ENCODE peak calls at places on chromosomes 11 and 22, in four cellular contexts. One of them, this sample, is unnamed. For H3K9me3, the result is how much of the 10 kb centered on the place peaks cover.

GRCh38 chr11:77619576-77620198 is 17.9 kb downstream of the CLNS1A start:
- DNase-seq in psoas muscle: no peak
- DNase-seq in CD8-positive, alpha-beta memory T cell: peak
- DNase-seq in fibroblast of lung: peak
- DNase-seq in this sample: peak

GRCh38 chr22:46209262-46209661 is 40.8 kb downstream of the CDPF1 start:
- DNase-seq in psoas muscle: no peak
- DNase-seq in fibroblast of lung: peak
- DNase-seq in CD8-positive, alpha-beta memory T cell: no peak
- DNase-seq in this sample: peak

GRCh38 chr11:18105086-18105801 is 638 bp downstream of the SAAL1 start:
- DNase-seq in fibroblast of lung: no peak
- DNase-seq in CD8-positive, alpha-beta memory T cell: no peak
- DNase-seq in psoas muscle: no peak
- DNase-seq in this sample: no peak

GRCh38 chr11:32817843-32818183 is 11.9 kb upstream of the PRRG4 start:
- DNase-seq in psoas muscle: no peak
- DNase-seq in CD8-positive, alpha-beta memory T cell: no peak
- DNase-seq in fibroblast of lung: no peak
- DNase-seq in this sample: no peak

GRCh38 chr22:30297276-30298004 is 8.1 kb upstream of the CASTOR1 start:
- DNase-seq in psoas muscle: no peak
- DNase-seq in fibroblast of lung: no peak
- DNase-seq in CD8-positive, alpha-beta memory T cell: no peak
- DNase-seq in this sample: no peak

GRCh38 chr11:118530683-118531596 is at the start of gene TMEM25:
- DNase-seq in fibroblast of lung: peak
- DNase-seq in psoas muscle: peak
- DNase-seq in CD8-positive, alpha-beta memory T cell: peak
- DNase-seq in this sample: peak

GRCh38 chr22:46364341-46365165 is 29.0 kb downstream of the TRMU start:
- DNase-seq in CD8-positive, alpha-beta memory T cell: no peak
- DNase-seq in psoas muscle: peak
- DNase-seq in fibroblast of lung: no peak
- DNase-seq in this sample: no peak

GRCh38 chr22:50701428-50702154 is 29.0 kb downstream of the SHANK3 start:
- DNase-seq in CD8-positive, alpha-beta memory T cell: no peak
- DNase-seq in fibroblast of lung: no peak
- DNase-seq in psoas muscle: peak
- DNase-seq in this sample: no peak

GRCh38 chr11:75513250-75513649 is 12.5 kb downstream of the GDPD5 start:
- DNase-seq in fibroblast of lung: peak
- DNase-seq in CD8-positive, alpha-beta memory T cell: no peak
- DNase-seq in psoas muscle: no peak
- DNase-seq in this sample: no peak

GRCh38 chr22:22770280-22770871 is 117.2 kb upstream of the IGLL5 start:
- DNase-seq in psoas muscle: no peak
- DNase-seq in fibroblast of lung: peak
- DNase-seq in CD8-positive, alpha-beta memory T cell: peak
- DNase-seq in this sample: peak

GRCh38 chr11:27395556-27396258 is 32.7 kb upstream of the CCDC34 start:
- DNase-seq in psoas muscle: no peak
- DNase-seq in CD8-positive, alpha-beta memory T cell: no peak
- DNase-seq in fibroblast of lung: peak
- DNase-seq in this sample: peak

GRCh38 chr11:116580828-116581227 is 192.0 kb downstream of the BUD13 start:
- DNase-seq in CD8-positive, alpha-beta memory T cell: no peak
- DNase-seq in psoas muscle: no peak
- DNase-seq in fibroblast of lung: no peak
- DNase-seq in this sample: peak

GRCh38 chr22:44448271-44448780 is 49.7 kb downstream of the RTL6 start:
- DNase-seq in psoas muscle: peak
- DNase-seq in fibroblast of lung: peak
- DNase-seq in CD8-positive, alpha-beta memory T cell: no peak
- DNase-seq in this sample: peak

GRCh38 chr22:37623075-37624016 is 14.7 kb downstream of the GGA1 start:
- DNase-seq in fibroblast of lung: peak
- DNase-seq in psoas muscle: peak
- DNase-seq in CD8-positive, alpha-beta memory T cell: peak
- DNase-seq in this sample: peak

GRCh38 chr11:199782-200181 is 6.9 kb downstream of the SCGB1C1 start:
- DNase-seq in fibroblast of lung: no peak
- DNase-seq in psoas muscle: no peak
- DNase-seq in CD8-positive, alpha-beta memory T cell: no peak
- DNase-seq in this sample: no peak

GRCh38 chr11:115974703-115975102 is 470.5 kb upstream of the CADM1 start:
- DNase-seq in fibroblast of lung: no peak
- DNase-seq in CD8-positive, alpha-beta memory T cell: no peak
- DNase-seq in psoas muscle: no peak
- DNase-seq in this sample: no peak

GRCh38 chr11:1589996-1590395 is 4.9 kb upstream of the KRTAP5-1 start:
- DNase-seq in psoas muscle: no peak
- DNase-seq in fibroblast of lung: no peak
- DNase-seq in CD8-positive, alpha-beta memory T cell: no peak
- DNase-seq in this sample: no peak

GRCh38 chr22:49566141-49566541 is 261.5 kb downstream of the BRD1 start:
- DNase-seq in fibroblast of lung: no peak
- DNase-seq in psoas muscle: no peak
- DNase-seq in CD8-positive, alpha-beta memory T cell: no peak
- DNase-seq in this sample: no peak
- H3K9me3 ChIP-seq in fibroblast of lung: under half
- H3K9me3 ChIP-seq in psoas muscle: under half
- H3K9me3 ChIP-seq in CD8-positive, alpha-beta memory T cell: under half
- H3K9me3 ChIP-seq in this sample: under half

GRCh38 chr11:79078999-79079398 is 361.8 kb downstream of the TENM4 start:
- DNase-seq in CD8-positive, alpha-beta memory T cell: no peak
- DNase-seq in fibroblast of lung: no peak
- DNase-seq in psoas muscle: no peak
- DNase-seq in this sample: no peak
- H3K27ac ChIP-seq in CD8-positive, alpha-beta memory T cell: no peak
- H3K27ac ChIP-seq in fibroblast of lung: no peak
- H3K27ac ChIP-seq in psoas muscle: no peak
- H3K27ac ChIP-seq in this sample: no peak

GRCh38 chr22:47848384-47848920 is 1086.0 kb downstream of the TBC1D22A start:
- DNase-seq in fibroblast of lung: no peak
- DNase-seq in psoas muscle: no peak
- DNase-seq in CD8-positive, alpha-beta memory T cell: no peak
- DNase-seq in this sample: no peak

GRCh38 chr22:47842119-47842518 is 1079.7 kb downstream of the TBC1D22A start:
- DNase-seq in CD8-positive, alpha-beta memory T cell: no peak
- DNase-seq in fibroblast of lung: no peak
- DNase-seq in psoas muscle: no peak
- DNase-seq in this sample: no peak

GRCh38 chr22:47847281-47847890 is 1084.9 kb downstream of the TBC1D22A start:
- DNase-seq in psoas muscle: no peak
- DNase-seq in CD8-positive, alpha-beta memory T cell: no peak
- DNase-seq in fibroblast of lung: no peak
- DNase-seq in this sample: no peak

GRCh38 chr22:47850644-47851151 is 1088.2 kb downstream of the TBC1D22A start:
- DNase-seq in CD8-positive, alpha-beta memory T cell: no peak
- DNase-seq in psoas muscle: no peak
- DNase-seq in fibroblast of lung: peak
- DNase-seq in this sample: no peak

DNA sequence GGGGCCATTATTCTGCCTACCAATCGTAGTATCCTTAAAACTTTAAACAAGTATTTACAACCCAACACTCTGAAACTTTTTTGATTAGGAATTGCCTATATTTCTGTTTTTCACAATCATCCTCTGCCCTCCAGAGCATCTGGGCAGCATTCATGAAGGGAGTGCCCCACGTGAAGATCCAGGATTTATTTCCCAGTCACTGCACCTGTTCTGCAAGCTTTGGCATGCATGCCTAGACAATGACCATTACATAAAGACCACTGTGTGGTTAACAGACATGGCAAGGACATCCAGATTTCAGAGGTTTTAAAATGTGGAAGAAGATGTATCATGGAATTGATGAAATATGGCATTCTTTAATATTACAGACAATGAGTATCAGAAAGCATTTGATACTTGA is 1083.8 kb downstream of the TBC1D22A start:
- DNase-seq in psoas muscle: no peak
- DNase-seq in CD8-positive, alpha-beta memory T cell: no peak
- DNase-seq in fibroblast of lung: no peak
- DNase-seq in this sample: no peak
- H3K9me3 ChIP-seq in psoas muscle: under half
- H3K9me3 ChIP-seq in CD8-positive, alpha-beta memory T cell: under half
- H3K9me3 ChIP-seq in fibroblast of lung: under half
- H3K9me3 ChIP-seq in this sample: under half

GRCh38 chr11:61701298-61701993 is 21.3 kb downstream of the DAGLA start:
- DNase-seq in CD8-positive, alpha-beta memory T cell: no peak
- DNase-seq in psoas muscle: peak
- DNase-seq in fibroblast of lung: peak
- DNase-seq in this sample: no peak

GRCh38 chr11:61699737-61700160 is 19.6 kb downstream of the DAGLA start:
- DNase-seq in fibroblast of lung: no peak
- DNase-seq in psoas muscle: peak
- DNase-seq in CD8-positive, alpha-beta memory T cell: no peak
- DNase-seq in this sample: no peak

GRCh38 chr11:61700720-61701119 is 20.5 kb downstream of the DAGLA start:
- DNase-seq in CD8-positive, alpha-beta memory T cell: no peak
- DNase-seq in psoas muscle: no peak
- DNase-seq in fibroblast of lung: no peak
- DNase-seq in this sample: no peak

GRCh38 chr11:61698173-61698965 is 18.2 kb downstream of the DAGLA start:
- DNase-seq in fibroblast of lung: peak
- DNase-seq in psoas muscle: no peak
- DNase-seq in CD8-positive, alpha-beta memory T cell: peak
- DNase-seq in this sample: no peak

GRCh38 chr11:61700221-61700620 is 20.0 kb downstream of the DAGLA start:
- DNase-seq in CD8-positive, alpha-beta memory T cell: no peak
- DNase-seq in psoas muscle: no peak
- DNase-seq in fibroblast of lung: peak
- DNase-seq in this sample: peak
- H3K27ac ChIP-seq in CD8-positive, alpha-beta memory T cell: no peak
- H3K27ac ChIP-seq in psoas muscle: peak
- H3K27ac ChIP-seq in fibroblast of lung: no peak
- H3K27ac ChIP-seq in this sample: no peak